ENCODE peak calls at places on chromosomes 4 and X, in four cellular contexts. B is GM23338, Z is left ventricle myocardium inferior, F is Peyer's patch. Y is an unnamed sample.

GRCh38 chr4:67684839-67685531 is 16.0 kb downstream of the UBA6 start:
- DNase-seq in B (no peak), Z (no peak), F (no peak), Y (no peak)

GRCh38 chr4:11416071-11416766 is 12.5 kb downstream of the HS3ST1 start:
- DNase-seq in B (no peak), Z (no peak), F (no peak), Y (no peak)

GRCh38 chrX:150282953-150283352 is 80.2 kb upstream of the MAMLD1 start:
- DNase-seq in B (no peak), Z (no peak), F (no peak), Y (no peak)

GRCh38 chr4:3107271-3108185 is 33.0 kb downstream of the HTT start:
- DNase-seq in B (no peak), Z (peak), F (no peak), Y (no peak)

GRCh38 chr4:103994059-103994458 is 274.3 kb upstream of the TACR3 start:
- DNase-seq in B (peak), Z (no peak), F (no peak), Y (no peak)

GRCh38 chr4:185110375-185110823 is 32.7 kb upstream of the SLC25A4 start:
- DNase-seq in B (no peak), Z (no peak), F (no peak), Y (no peak)

GRCh38 chr4:78629991-78630541 is 78.5 kb downstream of the ANXA3 start:
- DNase-seq in B (no peak), Z (no peak), F (peak), Y (no peak)

GRCh38 chr4:150010525-150011126 is 67.6 kb upstream of the DCLK2 start:
- DNase-seq in B (peak), Z (no peak), F (no peak), Y (no peak)

GRCh38 chrX:41468647-41469323 is 21.6 kb downstream of the NYX start:
- DNase-seq in B (no peak), Z (no peak), F (no peak), Y (no peak)

GRCh38 chr4:54004463-54004862 is 59.9 kb downstream of the CHIC2 start:
- DNase-seq in B (no peak), Z (no peak), F (no peak), Y (no peak)

GRCh38 chrX:41868392-41868977 is 54.9 kb downstream of the CASK start:
- DNase-seq in B (no peak), Z (no peak), F (no peak), Y (no peak)

GRCh38 chrX:100674705-100675104 is 30.7 kb downstream of the SRPX2 start:
- DNase-seq in B (no peak), Z (no peak), F (no peak), Y (no peak)

GRCh38 chr4:79528241-79528706 is 120.2 kb upstream of the GK2 start:
- DNase-seq in B (no peak), Z (no peak), F (no peak), Y (no peak)

GRCh38 chr4:186946682-186947294 is 223.1 kb upstream of the FAT1 start:
- DNase-seq in B (peak), Z (no peak), F (peak), Y (no peak)

GRCh38 chr4:84870398-84871163 is 95.9 kb downstream of the WDFY3 start:
- DNase-seq in B (peak), Z (no peak), F (no peak), Y (no peak)

GRCh38 chrX:107549504-107549903 is 78.8 kb upstream of the PRPS1 start:
- DNase-seq in B (no peak), Z (no peak), F (no peak), Y (no peak)

GRCh38 chr4:3524920-3525319 is 7.3 kb downstream of the LRPAP1 start:
- DNase-seq in B (no peak), Z (no peak), F (no peak), Y (no peak)

GRCh38 chr4:140149851-140150635 is 3.9 kb downstream of the MAML3 start:
- DNase-seq in B (peak), Z (peak), F (peak), Y (peak)

GRCh38 chr4:62709618-62710252 is 1509.6 kb downstream of the ADGRL3 start:
- DNase-seq in B (peak), Z (no peak), F (no peak), Y (no peak)

GRCh38 chrX:41127476-41128192 is 42.4 kb downstream of the USP9X start:
- DNase-seq in B (no peak), Z (no peak), F (no peak), Y (no peak)

GRCh38 chr4:185512516-185512915 is 22.8 kb downstream of the PDLIM3 start:
- DNase-seq in B (no peak), Z (no peak), F (no peak), Y (no peak)

GRCh38 chr4:39924014-39924413 is 53.7 kb downstream of the PDS5A start:
- DNase-seq in B (no peak), Z (no peak), F (no peak), Y (no peak)

GRCh38 chrX:42247241-42247640 is 323.9 kb upstream of the CASK start:
- DNase-seq in B (no peak), Z (no peak), F (no peak), Y (no peak)

GRCh38 chrX:49210406-49210805 is 10.4 kb upstream of the SYP start:
- DNase-seq in B (no peak), Z (no peak), F (no peak), Y (no peak)

GRCh38 chrX:98405376-98405775 is 1521.7 kb downstream of the RPA4 start:
- DNase-seq in B (no peak), Z (no peak), F (no peak), Y (no peak)

GRCh38 chr4:60648774-60649173 is 551.4 kb upstream of the ADGRL3 start:
- DNase-seq in B (no peak), Z (no peak), F (no peak), Y (no peak)

GRCh38 chr4:114076865-114077264 is 97.4 kb upstream of the ARSJ start:
- DNase-seq in B (no peak), Z (no peak), F (no peak), Y (no peak)

GRCh38 chr4:6288871-6289270 is 19.2 kb downstream of the WFS1 start:
- DNase-seq in B (no peak), Z (no peak), F (no peak), Y (no peak)

GRCh38 chr4:186936496-186937375 is 213.1 kb upstream of the FAT1 start:
- DNase-seq in B (no peak), Z (no peak), F (no peak), Y (no peak)

GRCh38 chr4:122481766-122482405 is 25.4 kb upstream of the IL2 start:
- DNase-seq in B (no peak), Z (no peak), F (no peak), Y (no peak)

GRCh38 chr4:14168919-14169318 is 541.4 kb upstream of the BOD1L1 start:
- DNase-seq in B (no peak), Z (peak), F (no peak), Y (no peak)

GRCh38 chrX:71859637-71860036 is 51.0 kb upstream of the NHSL2 start:
- DNase-seq in B (peak), Z (no peak), F (no peak), Y (peak)

GRCh38 chrX:85379174-85379907 is at the start of gene POF1B:
- DNase-seq in B (peak), Z (no peak), F (peak), Y (no peak)

GRCh38 chr4:113636877-113637276 is 124.7 kb downstream of the CAMK2D start:
- DNase-seq in B (no peak), Z (no peak), F (no peak), Y (no peak)

GRCh38 chr4:5237086-5237485 is 185.8 kb downstream of the STK32B start:
- DNase-seq in B (peak), Z (no peak), F (no peak), Y (no peak)

GRCh38 chr4:156169011-156169410 is 215.3 kb upstream of the CTSO start:
- DNase-seq in B (peak), Z (peak), F (no peak), Y (no peak)

GRCh38 chrX:63657821-63658220 is 127.2 kb downstream of the ARHGEF9 start:
- DNase-seq in B (no peak), Z (peak), F (no peak), Y (no peak)

GRCh38 chrX:153966283-153966688 is 5.3 kb downstream of the HCFC1 start:
- DNase-seq in B (no peak), Z (no peak), F (no peak), Y (no peak)
- H3K27ac ChIP-seq in B (no peak), Z (peak), F (peak), Y (no peak)

GRCh38 chr4:22637306-22637705 is 55.4 kb upstream of the GBA3 start:
- DNase-seq in B (no peak), Z (no peak), F (no peak), Y (no peak)

GRCh38 chr4:22635692-22636091 is 57.0 kb upstream of the GBA3 start:
- DNase-seq in B (peak), Z (no peak), F (no peak), Y (no peak)

GRCh38 chr4:22634541-22635181 is 58.1 kb upstream of the GBA3 start:
- DNase-seq in B (no peak), Z (no peak), F (no peak), Y (no peak)
- H3K27ac ChIP-seq in B (no peak), Z (no peak), F (no peak), Y (no peak)

DNA sequence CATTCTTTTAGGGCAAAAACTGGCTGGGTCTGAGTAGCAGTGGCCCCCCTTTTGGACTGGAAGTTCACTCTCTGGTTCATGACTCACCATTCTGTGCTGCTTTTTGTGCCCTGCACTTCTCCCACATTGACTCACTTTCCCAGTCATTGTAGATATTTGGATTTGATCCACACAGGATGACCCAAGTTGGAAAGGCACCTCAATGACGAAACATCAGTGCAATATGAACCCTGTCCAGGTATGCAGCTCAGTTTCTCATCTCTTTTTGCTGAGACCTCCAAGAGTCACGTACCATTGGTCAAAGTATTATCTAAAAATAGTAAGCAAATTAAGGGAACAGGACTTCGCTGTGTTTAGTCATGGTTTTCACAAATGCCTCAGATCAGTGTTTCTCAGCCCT is 92.7 kb downstream of the CBLL2 start:
- DNase-seq in B (no peak), Z (no peak), F (no peak), Y (no peak)
- H3K27ac ChIP-seq in B (no peak), Z (no peak), F (no peak), Y (no peak)

GRCh38 chr4:159282944-159283343 is 180.1 kb downstream of the RAPGEF2 start:
- DNase-seq in B (no peak), Z (no peak), F (no peak), Y (no peak)

GRCh38 chr4:159280442-159281172 is 177.7 kb downstream of the RAPGEF2 start:
- DNase-seq in B (no peak), Z (no peak), F (no peak), Y (no peak)

GRCh38 chr4:159284733-159285132 is 181.9 kb downstream of the RAPGEF2 start:
- DNase-seq in B (no peak), Z (no peak), F (no peak), Y (no peak)

GRCh38 chr4:159281781-159282180 is 178.9 kb downstream of the RAPGEF2 start:
- DNase-seq in B (no peak), Z (no peak), F (no peak), Y (no peak)

DNA sequence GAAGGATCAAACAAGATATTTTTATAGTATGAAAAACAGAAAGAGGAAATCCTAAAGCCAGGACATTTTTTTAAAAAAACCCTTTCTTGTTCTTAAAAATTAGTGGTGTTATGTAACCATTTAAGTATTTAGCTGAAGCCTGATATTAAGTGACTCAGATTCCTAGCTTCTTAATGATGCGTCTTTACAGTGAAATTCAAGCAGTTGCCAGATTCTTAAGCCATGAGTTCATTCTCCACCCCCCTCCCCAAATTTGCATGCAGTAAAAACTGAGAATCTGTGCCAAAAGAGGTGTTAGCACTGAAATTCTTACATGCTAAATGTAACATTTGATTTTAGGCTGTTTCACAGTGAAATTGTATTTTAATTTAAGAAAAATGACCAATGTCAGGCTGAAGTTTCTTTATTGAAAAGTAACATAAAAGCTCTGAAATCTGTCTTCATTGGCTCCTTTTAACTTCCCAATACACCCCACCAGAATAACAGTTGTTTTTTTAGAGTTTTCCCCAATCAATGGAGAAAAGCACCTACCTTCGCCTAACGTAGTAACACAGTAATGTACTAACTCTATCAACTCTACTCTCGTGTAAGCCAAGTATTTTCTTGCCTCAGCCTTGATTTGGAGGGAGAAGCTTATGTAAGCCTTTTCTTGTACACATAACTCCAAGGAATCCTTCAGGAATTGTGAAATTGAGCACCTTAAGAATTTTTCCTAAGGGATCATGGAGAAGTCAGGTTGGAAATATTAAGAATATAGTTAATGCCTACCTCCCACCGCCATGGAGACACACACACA is 181.0 kb downstream of the RAPGEF2 start:
- DNase-seq in B (peak), Z (no peak), F (no peak), Y (no peak)
- H3K27ac ChIP-seq in B (peak), Z (peak), F (no peak), Y (no peak)

DNA sequence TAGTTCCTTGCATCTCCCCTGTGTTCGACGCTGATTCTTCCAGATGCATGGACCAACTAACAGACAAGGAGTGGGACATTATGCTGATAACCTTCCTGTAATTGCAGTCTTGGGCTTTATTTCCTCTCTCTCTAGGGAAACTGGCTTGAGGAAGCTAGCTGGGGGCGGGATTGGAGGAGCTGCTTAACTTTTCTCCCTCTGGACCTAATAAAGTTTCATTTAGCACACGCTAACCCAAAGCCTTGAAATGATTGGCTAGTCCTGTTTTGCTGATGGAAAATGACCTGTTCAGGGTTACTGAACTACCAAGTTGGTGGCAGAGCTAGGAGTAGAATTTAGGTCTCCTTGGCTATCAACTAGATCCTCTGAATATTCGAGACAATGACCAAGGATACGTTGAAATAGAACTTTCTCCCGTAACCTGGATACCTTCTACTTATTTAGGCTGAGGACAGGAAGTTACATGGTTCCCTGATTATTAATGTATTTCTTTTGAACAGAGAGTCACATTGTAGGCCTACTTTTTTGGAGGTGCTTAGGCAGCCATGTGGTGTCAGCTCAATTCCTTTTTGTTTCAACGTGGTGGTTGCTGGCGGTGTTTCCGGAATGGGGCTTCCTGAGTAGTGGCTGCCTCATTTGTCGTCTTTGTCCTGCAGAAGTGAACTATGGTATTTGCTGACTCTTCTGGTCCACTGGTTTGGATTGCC is 2.0 kb downstream of the PGK1 start:
- DNase-seq in B (no peak), Z (no peak), F (no peak), Y (no peak)
- H3K27ac ChIP-seq in B (no peak), Z (peak), F (peak), Y (no peak)

DNA sequence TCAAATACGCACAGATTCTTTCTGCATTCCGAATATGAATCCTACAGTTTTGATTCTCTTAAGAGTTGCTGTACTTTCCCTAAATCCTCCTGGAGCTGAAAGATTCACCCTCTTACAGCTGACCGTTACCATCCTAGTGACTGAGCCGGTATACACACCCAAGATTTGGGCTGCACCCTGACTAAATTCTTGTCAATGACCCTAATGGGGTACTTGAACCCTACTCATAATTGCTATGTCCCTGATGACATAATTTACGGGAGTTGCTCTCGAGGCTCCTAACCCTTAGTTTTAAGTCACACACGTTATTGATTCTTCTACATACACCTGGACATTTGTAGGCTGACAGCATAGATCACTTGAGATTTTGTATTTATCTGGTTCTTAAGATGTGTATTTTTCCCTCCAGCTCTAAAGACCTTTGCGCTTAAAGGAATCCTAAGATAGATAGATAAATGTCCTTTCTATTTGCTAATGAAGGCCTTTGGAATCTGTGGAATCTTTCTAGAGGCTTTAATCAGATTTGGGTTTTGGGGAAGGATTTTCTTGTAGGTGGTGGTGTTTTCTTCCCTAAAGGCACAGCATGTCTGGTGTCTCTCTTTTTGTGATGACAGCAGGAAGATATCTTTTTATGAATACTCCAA is 37.8 kb downstream of the CLDN34 start:
- DNase-seq in B (no peak), Z (no peak), F (no peak), Y (no peak)
- H3K27ac ChIP-seq in B (no peak), Z (no peak), F (no peak), Y (no peak)

GRCh38 chrX:24380273-24381036 is 20.0 kb downstream of the SUPT20HL1 start:
- DNase-seq in B (no peak), Z (no peak), F (no peak), Y (no peak)
- H3K27ac ChIP-seq in B (peak), Z (peak), F (no peak), Y (no peak)

DNA sequence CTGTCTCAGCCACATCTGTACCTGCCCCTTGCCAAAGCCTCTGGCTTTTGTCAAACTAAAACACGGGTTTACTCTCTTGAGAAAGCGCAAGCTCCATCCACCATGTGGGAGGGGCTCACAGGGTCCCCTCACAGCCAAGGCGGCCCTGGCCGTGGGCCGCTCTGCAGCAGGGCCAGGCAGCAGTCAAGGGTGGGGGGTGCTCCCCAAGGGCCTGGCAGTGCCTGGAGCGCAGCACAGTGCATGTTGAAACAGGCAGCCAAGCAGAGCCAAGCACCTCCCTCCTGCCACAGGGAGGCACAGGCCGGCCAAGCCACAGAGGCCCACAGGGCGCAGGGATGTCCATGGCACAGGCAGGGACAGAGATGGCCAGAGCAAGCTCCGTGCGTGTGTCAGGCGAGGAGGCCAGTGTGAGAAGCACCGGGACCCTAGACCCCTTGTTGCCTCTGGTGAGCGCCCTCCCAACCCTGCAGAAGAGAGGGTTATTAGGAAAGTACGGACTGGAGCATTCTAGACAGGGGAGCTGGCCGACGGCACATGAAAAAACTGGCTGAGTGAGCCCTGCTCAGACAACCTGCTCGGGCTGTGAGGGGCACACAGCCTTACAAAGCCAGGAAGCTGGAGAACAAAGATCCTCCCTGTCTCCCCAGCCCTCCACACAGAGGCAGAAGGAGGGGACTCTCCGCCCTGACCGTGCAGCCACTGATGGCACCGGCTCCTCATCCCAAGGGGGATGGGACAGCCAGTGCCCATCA is 39.0 kb downstream of the FAM53A start:
- DNase-seq in B (peak), Z (peak), F (no peak), Y (peak)
- H3K27ac ChIP-seq in B (no peak), Z (peak), F (no peak), Y (peak)

DNA sequence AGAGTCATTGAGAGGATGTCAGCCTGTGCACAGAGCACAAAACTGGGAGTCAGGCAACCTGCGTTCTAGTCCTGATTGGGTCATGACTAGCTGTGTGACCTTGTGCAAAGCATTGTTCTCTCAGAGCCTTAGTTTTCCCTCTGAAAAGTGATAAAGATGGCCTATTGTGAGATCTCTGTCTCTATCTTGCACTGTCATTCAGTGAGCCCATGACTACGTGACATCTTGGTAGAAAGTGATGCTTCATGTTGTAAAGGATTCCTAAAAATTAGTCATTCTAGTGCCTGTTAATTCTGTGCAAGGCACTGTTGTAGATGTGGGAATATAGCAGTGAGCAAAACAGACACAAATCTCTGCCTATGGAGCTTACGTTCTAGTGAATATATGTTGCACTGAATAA is 2.5 kb downstream of the PGRMC1 start:
- DNase-seq in B (no peak), Z (no peak), F (no peak), Y (no peak)
- H3K27ac ChIP-seq in B (no peak), Z (no peak), F (no peak), Y (no peak)

Y was measured in substantia nigra.